ENCODE peak calls at places on chromosomes 12 and 14, in seven cellular contexts. X is HCT116, R is HepG2, B is A549, L is K562, C is GM12878, K is H1. V is an unnamed sample.

GRCh38 chr14:95272057-95272456 is 47.7 kb downstream of the CLMN start:
- DNase-seq in R (no peak), B (no peak), K (no peak), L (no peak), X (no peak), C (no peak), V (no peak)

GRCh38 chr12:30301291-30301690 is 394.4 kb downstream of the IPO8 start:
- DNase-seq in R (no peak), C (no peak), X (no peak), B (no peak), K (no peak), L (no peak), V (no peak)

GRCh38 chr14:49017451-49017850 is 568.7 kb downstream of the RPS29 start:
- DNase-seq in B (no peak), C (no peak), R (no peak), X (no peak), L (no peak), K (no peak), V (no peak)

GRCh38 chr12:50052964-50053363 is 4.4 kb upstream of the ASIC1 start:
- DNase-seq in K (no peak), C (no peak), X (no peak), R (no peak), B (no peak), L (no peak), V (no peak)

GRCh38 chr14:56660677-56661389 is 81.2 kb downstream of the TMEM260 start:
- DNase-seq in R (no peak), C (no peak), K (no peak), X (no peak), L (no peak), B (no peak), V (no peak)

GRCh38 chr12:53060721-53061276 is 10.9 kb downstream of the TNS2 start:
- DNase-seq in C (no peak), L (no peak), X (no peak), K (no peak), B (no peak), R (no peak), V (no peak)

GRCh38 chr14:71395151-71395604 is 487.9 kb downstream of the PCNX1 start:
- DNase-seq in K (no peak), L (no peak), X (no peak), C (no peak), R (no peak), B (no peak), V (no peak)

GRCh38 chr14:78863143-78863542 is 693.0 kb downstream of the NRXN3 start:
- DNase-seq in K (no peak), C (no peak), B (no peak), X (no peak), R (peak; percentile 4), L (peak; percentile 34), V (peak; percentile 43)

GRCh38 chr14:77195766-77196165 is 14.2 kb downstream of the TMEM63C start:
- DNase-seq in X (no peak), K (no peak), B (no peak), R (no peak), C (no peak), L (no peak), V (no peak)

GRCh38 chr12:52494100-52494499 is 1.0 kb upstream of the KRT6A start:
- DNase-seq in B (no peak), L (no peak), K (no peak), R (no peak), X (no peak), C (no peak), V (no peak)

GRCh38 chr12:67366530-67367196 is 97.5 kb downstream of the CAND1 start:
- DNase-seq in X (no peak), L (no peak), C (no peak), B (no peak), R (no peak), K (no peak), V (peak; percentile 66)

GRCh38 chr12:27332407-27333310 is at the start of gene BMAL2:
- DNase-seq in R (peak; percentile 20), K (no peak), L (peak; percentile 52), B (peak; percentile 64), X (no peak), C (no peak), V (peak; percentile 43)

GRCh38 chr14:96267336-96267735 is 11.3 kb downstream of the BDKRB1 start:
- DNase-seq in B (no peak), L (no peak), K (no peak), R (no peak), C (no peak), X (no peak), V (peak; percentile 91)

GRCh38 chr12:6820171-6820570 is 1.4 kb upstream of the GPR162 start:
- DNase-seq in K (no peak), B (no peak), R (no peak), L (no peak), X (no peak), C (no peak), V (no peak)

GRCh38 chr12:11754256-11754655 is 104.8 kb downstream of the ETV6 start:
- DNase-seq in C (no peak), R (no peak), K (no peak), X (no peak), B (no peak), L (no peak), V (no peak)

GRCh38 chr14:104355101-104355691 is 216.8 kb downstream of the KIF26A start:
- DNase-seq in R (no peak), C (no peak), B (no peak), K (no peak), L (peak; percentile 19), X (no peak), V (no peak)

GRCh38 chr14:101835166-101835557 is 73.7 kb downstream of the PPP2R5C start:
- DNase-seq in R (no peak), C (no peak), X (no peak), K (no peak), B (no peak), L (no peak), V (peak; percentile 34)

GRCh38 chr14:24436355-24437019 is 6.1 kb downstream of the SDR39U1 start:
- DNase-seq in X (peak; percentile 50), L (peak; percentile 42), C (no peak), B (peak; percentile 85), K (no peak), R (peak; percentile 83), V (peak; percentile 85)

GRCh38 chr12:12016284-12017100 is 54.2 kb upstream of the BCL2L14 start:
- DNase-seq in L (no peak), C (no peak), B (no peak), K (no peak), R (no peak), X (no peak), V (no peak)

GRCh38 chr12:11653215-11653753 is 3.8 kb downstream of the ETV6 start:
- DNase-seq in L (no peak), R (no peak), C (peak; percentile 69), K (no peak), X (no peak), B (no peak), V (peak; percentile 43)

GRCh38 chr14:22907429-22907828 is 11.5 kb downstream of the RBM23 start:
- DNase-seq in R (no peak), X (no peak), B (no peak), C (no peak), K (no peak), L (no peak), V (no peak)

GRCh38 chr12:117111386-117112267 is 12.4 kb upstream of the TESC start:
- DNase-seq in L (peak; percentile 59), C (no peak), X (no peak), B (no peak), K (no peak), R (no peak), V (no peak)
- TF ChIP-seq CEBPB in L (no peak), C (no peak), X (no peak), B (no peak), K (no peak), R (no peak), V (no peak)

DNA sequence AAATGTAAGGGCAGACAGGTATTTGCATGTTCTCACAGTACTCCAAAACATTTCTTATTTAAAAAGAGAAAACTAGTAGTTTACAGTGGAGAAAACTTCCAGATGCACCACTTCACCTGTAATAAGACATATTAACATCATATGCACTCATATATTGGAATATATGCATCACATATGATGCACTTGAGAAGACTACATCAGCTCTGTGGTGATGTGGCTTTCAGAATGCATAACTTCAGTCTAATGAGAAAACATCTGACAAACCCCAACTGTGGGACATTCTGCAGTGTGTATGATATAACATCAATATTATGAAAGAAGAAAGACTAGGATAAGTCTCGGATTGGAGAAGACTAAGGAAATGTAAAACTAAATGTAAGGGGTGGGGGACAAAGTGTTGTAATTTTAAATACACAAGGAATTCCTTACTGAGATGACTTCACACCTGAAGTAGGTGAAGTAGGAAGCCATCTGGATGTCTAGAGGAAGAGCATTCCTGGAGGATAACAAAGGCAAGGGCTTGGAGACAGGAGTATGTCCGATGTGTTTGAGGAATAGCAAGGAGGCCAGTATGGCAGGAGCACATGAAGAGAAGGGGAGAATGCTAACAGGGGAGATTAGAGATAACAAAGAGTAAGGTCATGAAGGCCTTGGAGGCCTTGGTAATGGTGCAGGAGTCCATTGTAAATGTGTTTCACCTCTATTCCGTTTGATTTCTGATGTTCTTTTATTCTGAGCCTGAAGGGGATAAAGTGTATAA is 49.0 kb downstream of the CNOT2 start:
- DNase-seq in L (no peak), B (no peak), R (no peak), X (no peak), K (no peak), C (no peak), V (no peak)
- TF ChIP-seq CEBPB in L (no peak), B (no peak), R (no peak), X (no peak), K (no peak), C (no peak), V (no peak)

DNA sequence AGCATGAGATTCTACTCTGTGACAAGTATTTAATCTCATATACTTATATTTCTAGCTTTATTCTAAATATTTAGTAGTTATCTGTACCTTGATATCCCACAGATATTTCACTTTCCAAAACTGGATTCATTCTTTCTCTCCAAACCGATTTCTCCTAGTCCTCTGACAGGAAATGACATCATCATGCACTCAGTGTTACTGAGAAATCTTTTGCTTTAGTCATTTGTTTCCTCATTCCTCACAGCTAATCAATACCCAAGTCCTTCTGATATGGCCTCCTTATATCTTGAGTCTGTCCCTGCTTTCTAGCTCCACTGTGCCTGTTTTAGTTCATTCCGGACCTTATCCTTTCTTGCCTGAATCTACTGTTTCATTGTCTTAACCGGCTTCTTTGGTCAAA is 39.4 kb upstream of the E2F7 start:
- DNase-seq in L (no peak), X (peak; percentile 39), R (no peak), K (no peak), C (no peak), B (no peak), V (peak; percentile 72)
- TF ChIP-seq CEBPB in L (no peak), X (no peak), R (no peak), K (no peak), C (no peak), B (no peak), V (peak; percentile 39)

DNA sequence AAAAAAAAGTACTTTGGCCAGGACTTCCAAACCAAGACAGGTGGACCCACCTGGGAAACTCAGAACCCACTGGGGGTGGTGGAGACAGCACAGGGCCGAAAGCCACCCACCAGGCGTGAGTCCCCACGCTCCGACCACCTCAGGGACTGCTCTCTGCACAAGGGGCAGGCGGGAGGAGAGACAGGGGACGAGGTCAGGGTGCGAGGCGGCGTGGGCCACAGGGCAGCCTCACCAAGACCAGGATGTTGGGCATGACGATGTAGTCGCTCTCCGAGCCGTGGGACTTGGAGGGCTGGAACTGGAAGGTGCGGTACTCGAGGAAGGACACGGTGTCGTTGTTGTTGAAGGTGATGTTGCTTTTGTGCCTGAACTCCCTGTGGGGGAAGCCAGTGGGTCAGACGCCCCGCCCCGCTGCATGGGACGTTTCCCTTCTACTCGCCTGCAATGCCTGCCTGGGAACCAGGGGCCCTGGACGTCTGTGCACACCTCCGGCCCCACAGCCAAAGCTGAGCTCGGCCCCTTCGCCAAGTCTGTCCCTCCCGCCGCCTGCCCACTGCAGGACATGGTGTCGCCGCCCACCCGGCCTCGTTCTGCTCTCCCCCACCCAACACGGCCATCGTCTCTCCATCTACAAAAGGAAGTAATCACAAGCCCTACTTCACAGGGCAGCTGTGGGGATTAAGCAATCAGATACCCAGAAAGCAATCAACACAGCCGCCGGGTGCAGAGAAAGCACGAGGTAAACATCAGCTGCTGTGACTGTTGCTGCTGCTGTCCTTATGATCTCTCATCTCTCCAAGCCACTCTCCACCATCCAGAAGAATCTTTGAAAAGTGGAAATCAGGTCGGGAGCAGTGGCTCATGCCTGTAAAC is 48.7 kb downstream of the SCARB1 start:
- DNase-seq in C (no peak), B (no peak), L (no peak), K (no peak), R (no peak), X (no peak), V (no peak)
- TF ChIP-seq CEBPB in C (no peak), B (no peak), L (no peak), K (no peak), R (no peak), X (no peak), V (no peak)